ENCODE peak calls at places on chromosomes 1 and 21, in five cellular contexts. M is cardiac muscle cell; P is RWPE1; E is effector memory CD4-positive, alpha-beta T cell; F is vagina. O is an unnamed sample.

GRCh38 chr1:61641171-61641570 is 83.8 kb downstream of the TM2D1 start:
- DNase-seq in E (no peak), P (no peak), F (no peak), M (peak), O (no peak)

GRCh38 chr1:184933944-184934343 is 40.4 kb downstream of the NIBAN1 start:
- DNase-seq in P (no peak), F (no peak), M (no peak), E (no peak), O (no peak)

GRCh38 chr1:222757673-222758268 is 20.8 kb downstream of the FAM177B start:
- DNase-seq in M (peak), F (no peak), E (no peak), P (no peak), O (no peak)

GRCh38 chr1:230690101-230690500 is 23.8 kb downstream of the AGT start:
- DNase-seq in P (no peak), F (no peak), E (no peak), M (no peak), O (no peak)

GRCh38 chr1:151681921-151682320 is 34.7 kb downstream of the CELF3 start:
- DNase-seq in P (no peak), E (no peak), M (no peak), F (no peak), O (no peak)

GRCh38 chr1:101239095-101240040 is 2.5 kb downstream of the S1PR1 start:
- DNase-seq in E (peak), M (no peak), F (no peak), P (no peak), O (peak)

GRCh38 chr1:89681045-89681729 is 48.3 kb downstream of the LRRC8C start:
- DNase-seq in P (no peak), E (no peak), M (no peak), F (no peak), O (no peak)

GRCh38 chr1:16326833-16327404 is 25.4 kb downstream of the FBXO42 start:
- DNase-seq in M (no peak), P (no peak), E (no peak), F (no peak), O (no peak)

GRCh38 chr1:202105571-202106339 is 17.0 kb upstream of the GPR37L1 start:
- DNase-seq in M (peak), P (peak), E (no peak), F (no peak), O (no peak)

GRCh38 chr1:157247005-157247763 is 109.0 kb upstream of the ETV3 start:
- DNase-seq in M (no peak), F (no peak), E (no peak), P (no peak), O (no peak)

GRCh38 chr1:29290414-29290980 is 54.2 kb downstream of the PTPRU start:
- DNase-seq in F (no peak), M (peak), E (no peak), P (no peak), O (no peak)

GRCh38 chr1:167542109-167543032 is 11.2 kb downstream of the CREG1 start:
- DNase-seq in F (no peak), M (no peak), E (no peak), P (no peak), O (no peak)

GRCh38 chr1:155184835-155185782 is 11.5 kb downstream of the TRIM46 start:
- DNase-seq in M (no peak), F (no peak), E (no peak), P (no peak), O (no peak)

GRCh38 chr1:15709226-15709625 is 25.1 kb downstream of the PLEKHM2 start:
- DNase-seq in M (no peak), E (no peak), F (no peak), P (no peak), O (no peak)

GRCh38 chr1:59967141-59967697 is 40.6 kb upstream of the CYP2J2 start:
- DNase-seq in F (no peak), P (no peak), E (no peak), M (peak), O (no peak)

GRCh38 chr1:190852611-190853010 is 374.9 kb upstream of the BRINP3 start:
- DNase-seq in E (no peak), M (no peak), F (no peak), P (no peak), O (no peak)

GRCh38 chr1:36323636-36324321 is at the start of gene EVA1B:
- DNase-seq in F (no peak), P (peak), E (peak), M (peak), O (peak)

GRCh38 chr1:9438431-9439073 is 100.7 kb upstream of the SLC25A33 start:
- DNase-seq in E (no peak), M (peak), F (no peak), P (peak), O (peak)

GRCh38 chr21:41410767-41411448 is 15.1 kb upstream of the MX1 start:
- DNase-seq in M (no peak), F (peak), E (no peak), P (no peak), O (no peak)

GRCh38 chr1:115364044-115364775 is 26.2 kb upstream of the NGF start:
- DNase-seq in F (no peak), M (peak), E (no peak), P (no peak), O (no peak)
- H3K27ac ChIP-seq in F (peak), M (no peak), E (no peak), P (no peak), O (no peak)

GRCh38 chr1:21295545-21295944 is 5.3 kb upstream of the ECE1 start:
- DNase-seq in F (no peak), P (no peak), M (no peak), E (no peak), O (no peak)
- H3K27ac ChIP-seq in F (peak), P (peak), M (no peak), E (peak), O (no peak)

DNA sequence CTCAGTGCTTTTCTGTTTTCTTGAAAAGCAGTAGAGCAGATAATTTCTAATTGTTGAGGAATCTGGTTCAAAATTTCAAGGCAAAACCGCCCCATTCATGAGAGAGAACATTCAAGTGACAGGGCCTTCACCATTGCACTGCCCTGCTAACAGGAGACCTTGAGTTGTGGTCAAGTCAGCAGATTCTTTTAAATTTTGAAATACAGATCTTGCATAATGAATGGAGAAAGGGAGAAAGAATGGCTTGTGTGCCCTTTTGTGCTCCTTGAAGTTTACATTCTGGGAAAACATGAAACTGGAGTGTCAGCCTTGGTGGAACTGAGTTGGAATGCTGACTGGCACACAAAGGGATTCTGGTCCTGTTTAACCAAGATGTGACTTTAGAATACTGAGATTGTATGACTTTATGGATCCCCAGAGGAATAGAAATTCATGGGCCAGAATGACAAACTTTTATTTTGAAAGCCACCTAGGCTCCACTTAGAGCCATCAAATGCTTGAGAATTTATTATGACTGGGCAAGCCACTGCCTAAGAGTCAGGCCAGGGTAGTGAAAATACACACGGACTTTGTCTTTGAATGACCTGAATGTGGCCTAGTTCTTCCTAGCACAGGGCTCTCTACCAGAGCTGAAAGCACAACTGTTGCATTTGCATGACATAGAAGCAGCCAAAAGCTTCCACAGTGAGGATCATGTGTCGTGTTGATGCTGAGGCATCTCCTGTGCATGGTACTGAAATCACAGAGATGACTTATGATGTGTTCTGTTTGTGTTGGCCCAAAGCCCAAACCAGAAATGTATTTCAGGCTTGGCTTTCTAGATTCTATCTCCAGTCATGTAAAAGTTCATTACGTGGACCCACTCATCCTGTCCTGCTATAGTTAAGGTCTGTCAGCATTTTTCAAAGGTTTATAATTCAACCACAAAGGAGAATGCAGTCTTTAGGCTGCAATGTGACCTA is 164.2 kb upstream of the UBE2U start:
- DNase-seq in M (peak), E (no peak), F (no peak), P (peak), O (peak)
- H3K27ac ChIP-seq in M (peak), E (no peak), F (peak), P (peak), O (peak)

GRCh38 chr21:45954271-45954670 is 27.3 kb upstream of the COL6A1 start:
- DNase-seq in F (no peak), P (no peak), E (no peak), M (peak), O (no peak)

GRCh38 chr21:45954921-45955320 is 26.6 kb upstream of the COL6A1 start:
- DNase-seq in M (no peak), E (no peak), P (no peak), F (no peak), O (no peak)

GRCh38 chr21:45950740-45951515 is 30.6 kb upstream of the COL6A1 start:
- DNase-seq in E (no peak), P (peak), M (peak), F (no peak), O (no peak)

GRCh38 chr21:45951676-45952075 is 29.9 kb upstream of the COL6A1 start:
- DNase-seq in M (no peak), F (no peak), P (no peak), E (no peak), O (no peak)

DNA sequence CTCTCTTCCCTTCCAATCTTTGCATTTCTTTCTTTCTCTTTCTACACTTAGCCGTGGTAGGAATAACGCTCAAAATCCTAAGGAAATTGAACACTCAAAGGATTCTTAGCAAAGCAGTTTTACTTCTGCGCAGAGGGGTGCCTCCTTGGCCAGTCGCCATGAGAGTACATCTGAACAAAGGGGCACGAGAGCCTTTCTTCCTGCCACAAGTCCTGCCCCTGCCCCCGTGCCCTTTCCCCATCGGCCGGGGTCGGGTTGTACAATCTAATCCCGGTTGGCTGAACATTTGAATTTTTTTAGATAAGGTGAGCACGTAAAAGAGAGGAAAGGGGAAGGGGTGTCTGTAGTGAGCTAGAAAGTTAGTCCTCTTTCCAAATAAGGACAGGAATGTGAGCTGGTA is 28.6 kb upstream of the COL6A1 start:
- DNase-seq in P (no peak), M (no peak), E (no peak), F (no peak), O (no peak)
- H3K27ac ChIP-seq in P (no peak), M (peak), E (no peak), F (peak), O (no peak)

GRCh38 chr1:182217071-182217470 is 155.6 kb upstream of the ZNF648 start:
- DNase-seq in F (no peak), P (peak), E (no peak), M (no peak), O (no peak)
- H3K27ac ChIP-seq in F (no peak), P (no peak), E (no peak), M (no peak), O (no peak)

GRCh38 chr1:182122855-182123254 is 61.3 kb upstream of the ZNF648 start:
- DNase-seq in P (no peak), E (no peak), M (no peak), F (no peak), O (no peak)
- H3K27ac ChIP-seq in P (no peak), E (no peak), M (no peak), F (no peak), O (no peak)

DNA sequence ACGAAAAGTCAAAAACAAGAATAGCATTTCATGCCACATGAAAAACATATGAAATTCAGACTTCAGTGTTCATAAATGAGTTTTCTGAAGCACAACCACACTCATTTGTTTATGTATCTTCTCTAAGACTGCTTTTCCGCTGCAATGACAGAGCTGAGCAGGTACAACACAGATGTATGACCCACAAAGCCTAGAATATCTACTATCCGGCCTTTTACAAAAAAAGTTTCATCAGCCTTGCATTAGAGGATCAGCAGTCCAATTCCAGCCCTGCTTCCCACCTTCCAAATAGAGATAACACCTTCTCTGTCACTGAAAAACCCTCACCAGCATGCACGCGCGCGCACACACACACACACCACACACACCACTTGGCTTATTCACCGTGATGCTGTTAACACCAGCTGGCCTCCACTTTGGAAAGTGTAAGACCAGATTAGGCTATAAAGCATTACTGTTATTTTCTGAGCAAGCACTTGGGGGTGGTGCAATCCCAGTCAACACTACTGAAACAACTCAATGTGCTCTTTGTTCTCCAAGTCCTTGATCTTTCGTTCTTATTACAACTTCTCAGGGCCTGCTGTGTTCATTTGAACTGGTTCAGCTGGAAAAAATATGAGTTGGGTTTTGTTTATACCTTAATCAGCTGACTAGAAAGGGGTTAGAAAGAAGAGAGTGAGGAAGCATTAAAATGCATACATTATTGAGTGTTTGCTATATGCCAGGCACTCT is 90.0 kb downstream of the GLUL start:
- DNase-seq in E (no peak), M (peak), F (no peak), P (no peak), O (peak)
- H3K27ac ChIP-seq in E (no peak), M (no peak), F (no peak), P (no peak), O (peak)

GRCh38 chr1:244636488-244637259 is 16.3 kb upstream of the DESI2 start:
- DNase-seq in M (no peak), E (no peak), F (no peak), P (no peak), O (no peak)
- H3K27ac ChIP-seq in M (no peak), E (no peak), F (no peak), P (no peak), O (no peak)

O was measured in caudate nucleus.